ENCODE peak calls at places on chromosomes 2 and 18, in ten cellular contexts. One of them, this sample, is unnamed.

GRCh38 chr2:16202643-16203020 is 262.3 kb downstream of the MYCN start:
- DNase-seq in Daoy: no peak
- DNase-seq in HCT116: no peak
- DNase-seq in Ammon's horn: no peak
- DNase-seq in lower leg skin: no peak
- DNase-seq in D341Med: no peak
- DNase-seq in H4: no peak
- DNase-seq in HFFc6: no peak
- DNase-seq in AG04449: no peak
- DNase-seq in cardiac fibroblast: no peak
- DNase-seq in this sample: no peak

GRCh38 chr2:2798337-2798736 is 467.3 kb upstream of the MYT1L start:
- DNase-seq in Ammon's horn: no peak
- DNase-seq in HCT116: no peak
- DNase-seq in Daoy: no peak
- DNase-seq in lower leg skin: no peak
- DNase-seq in D341Med: no peak
- DNase-seq in H4: no peak
- DNase-seq in cardiac fibroblast: no peak
- DNase-seq in AG04449: no peak
- DNase-seq in HFFc6: no peak
- DNase-seq in this sample: no peak

GRCh38 chr2:127086800-127087737 is 19.9 kb downstream of the BIN1 start:
- DNase-seq in D341Med: no peak
- DNase-seq in HFFc6: peak
- DNase-seq in AG04449: no peak
- DNase-seq in cardiac fibroblast: peak
- DNase-seq in HCT116: no peak
- DNase-seq in H4: no peak
- DNase-seq in lower leg skin: no peak
- DNase-seq in Daoy: peak
- DNase-seq in Ammon's horn: no peak
- DNase-seq in this sample: peak

GRCh38 chr18:23135679-23136325 is 517 bp downstream of the CABLES1 start:
- DNase-seq in Daoy: peak
- DNase-seq in cardiac fibroblast: peak
- DNase-seq in HFFc6: no peak
- DNase-seq in HCT116: no peak
- DNase-seq in H4: no peak
- DNase-seq in lower leg skin: no peak
- DNase-seq in AG04449: no peak
- DNase-seq in Ammon's horn: no peak
- DNase-seq in D341Med: peak
- DNase-seq in this sample: no peak

GRCh38 chr2:98909381-98910211 is 26.4 kb downstream of the CRACDL start:
- DNase-seq in lower leg skin: peak
- DNase-seq in cardiac fibroblast: peak
- DNase-seq in HCT116: no peak
- DNase-seq in Daoy: peak
- DNase-seq in HFFc6: peak
- DNase-seq in AG04449: no peak
- DNase-seq in D341Med: peak
- DNase-seq in Ammon's horn: no peak
- DNase-seq in H4: peak
- DNase-seq in this sample: peak

GRCh38 chr2:74708883-74709282 is 54.8 kb downstream of the SEMA4F start:
- DNase-seq in D341Med: no peak
- DNase-seq in AG04449: no peak
- DNase-seq in HCT116: no peak
- DNase-seq in lower leg skin: no peak
- DNase-seq in H4: peak
- DNase-seq in cardiac fibroblast: peak
- DNase-seq in Ammon's horn: no peak
- DNase-seq in Daoy: peak
- DNase-seq in HFFc6: peak
- DNase-seq in this sample: no peak

GRCh38 chr2:45343618-45344017 is 267.4 kb downstream of the SRBD1 start:
- DNase-seq in H4: no peak
- DNase-seq in HFFc6: no peak
- DNase-seq in AG04449: no peak
- DNase-seq in D341Med: no peak
- DNase-seq in lower leg skin: no peak
- DNase-seq in Daoy: peak
- DNase-seq in Ammon's horn: no peak
- DNase-seq in HCT116: no peak
- DNase-seq in cardiac fibroblast: no peak
- DNase-seq in this sample: no peak

GRCh38 chr2:42338567-42339190 is 22.3 kb downstream of the COX7A2L start:
- DNase-seq in AG04449: no peak
- DNase-seq in Daoy: no peak
- DNase-seq in D341Med: no peak
- DNase-seq in cardiac fibroblast: no peak
- DNase-seq in Ammon's horn: peak
- DNase-seq in H4: no peak
- DNase-seq in lower leg skin: no peak
- DNase-seq in HFFc6: no peak
- DNase-seq in HCT116: no peak
- DNase-seq in this sample: no peak

GRCh38 chr2:8004250-8004681 is 677.6 kb upstream of the ID2 start:
- DNase-seq in AG04449: peak
- DNase-seq in Daoy: no peak
- DNase-seq in H4: peak
- DNase-seq in Ammon's horn: no peak
- DNase-seq in D341Med: no peak
- DNase-seq in HFFc6: peak
- DNase-seq in lower leg skin: peak
- DNase-seq in HCT116: no peak
- DNase-seq in cardiac fibroblast: peak
- DNase-seq in this sample: peak

GRCh38 chr2:168521342-168521741 is 65.3 kb downstream of the CERS6 start:
- DNase-seq in Ammon's horn: no peak
- DNase-seq in HCT116: no peak
- DNase-seq in cardiac fibroblast: peak
- DNase-seq in lower leg skin: no peak
- DNase-seq in HFFc6: no peak
- DNase-seq in AG04449: no peak
- DNase-seq in D341Med: peak
- DNase-seq in Daoy: no peak
- DNase-seq in H4: no peak
- DNase-seq in this sample: no peak

GRCh38 chr18:79397288-79397829 is 1.6 kb downstream of the NFATC1 start:
- DNase-seq in HCT116: no peak
- DNase-seq in lower leg skin: no peak
- DNase-seq in cardiac fibroblast: no peak
- DNase-seq in H4: no peak
- DNase-seq in D341Med: no peak
- DNase-seq in Daoy: no peak
- DNase-seq in Ammon's horn: no peak
- DNase-seq in AG04449: no peak
- DNase-seq in HFFc6: no peak
- DNase-seq in this sample: no peak

GRCh38 chr2:202932425-202933138 is 20.5 kb downstream of the CARF start:
- DNase-seq in D341Med: no peak
- DNase-seq in HFFc6: peak
- DNase-seq in HCT116: no peak
- DNase-seq in AG04449: peak
- DNase-seq in lower leg skin: no peak
- DNase-seq in H4: peak
- DNase-seq in Daoy: peak
- DNase-seq in Ammon's horn: no peak
- DNase-seq in cardiac fibroblast: peak
- DNase-seq in this sample: no peak

GRCh38 chr2:148578493-148578884 is 66.1 kb upstream of the EPC2 start:
- DNase-seq in HCT116: no peak
- DNase-seq in H4: no peak
- DNase-seq in Daoy: no peak
- DNase-seq in lower leg skin: no peak
- DNase-seq in AG04449: no peak
- DNase-seq in cardiac fibroblast: no peak
- DNase-seq in HFFc6: no peak
- DNase-seq in Ammon's horn: no peak
- DNase-seq in D341Med: no peak
- DNase-seq in this sample: no peak